ENCODE peak calls at places on chromosome 19, in five cellular contexts. Z is cardiac fibroblast, V is HEK293T, B is sigmoid colon, J is A172. T is an unnamed sample.

GRCh38 chr19:47723573-47723923 is 10.3 kb downstream of the EHD2 start:
- DNase-seq in Z (peak; percentile 93), V (no peak), B (peak; percentile 95), J (peak; percentile 67), T (no peak)

GRCh38 chr19:17683078-17683477 is 5.1 kb downstream of the UNC13A start:
- DNase-seq in Z (no peak), V (no peak), B (no peak), J (no peak), T (no peak)

GRCh38 chr19:46863818-46864629 is 3.2 kb downstream of the ARHGAP35 start:
- DNase-seq in Z (peak; percentile 86), V (no peak), B (peak; percentile 60), J (peak; percentile 55), T (peak; percentile 77)

GRCh38 chr19:3176715-3177501 is 1.7 kb upstream of the S1PR4 start:
- DNase-seq in Z (peak; percentile 17), V (no peak), B (no peak), J (peak; percentile 95), T (peak; percentile 79)

GRCh38 chr19:58204566-58204965 is 21.7 kb downstream of the ZNF274 start:
- DNase-seq in Z (no peak), V (no peak), B (no peak), J (no peak), T (no peak)

GRCh38 chr19:15138427-15138826 is 31.2 kb downstream of the SYDE1 start:
- DNase-seq in Z (no peak), V (no peak), B (no peak), J (no peak), T (no peak)

GRCh38 chr19:55640043-55640576 is 692 bp upstream of the ZNF580 start:
- DNase-seq in Z (peak; percentile 77), V (peak; percentile 70), B (peak; percentile 83), J (no peak), T (peak; percentile 74)

GRCh38 chr19:49851456-49852259 is 699 bp downstream of the PTOV1 start:
- DNase-seq in Z (no peak), V (peak; percentile 41), B (no peak), J (no peak), T (peak; percentile 66)

GRCh38 chr19:29537181-29537580 is 11.4 kb downstream of the VSTM2B start:
- DNase-seq in Z (no peak), V (no peak), B (peak; percentile 24), J (no peak), T (no peak)

GRCh38 chr19:13064092-13064489 is 38.6 kb downstream of the LYL1 start:
- DNase-seq in Z (no peak), V (no peak), B (no peak), J (no peak), T (no peak)

GRCh38 chr19:31408460-31409124 is 59.4 kb upstream of the TSHZ3 start:
- DNase-seq in Z (peak; percentile 97), V (no peak), B (no peak), J (peak; percentile 94), T (peak; percentile 86)

GRCh38 chr19:36013280-36014028 is 559 bp downstream of the ALKBH6 start:
- DNase-seq in Z (no peak), V (no peak), B (no peak), J (no peak), T (no peak)

GRCh38 chr19:4077800-4078683 is 11.3 kb upstream of the ZBTB7A start:
- DNase-seq in Z (peak; percentile 54), V (no peak), B (peak; percentile 89), J (no peak), T (peak; percentile 80)

GRCh38 chr19:46927106-46927505 is 66.3 kb downstream of the ARHGAP35 start:
- DNase-seq in Z (no peak), V (no peak), B (no peak), J (no peak), T (no peak)

GRCh38 chr19:17484520-17485180 is 14.3 kb downstream of the SLC27A1 start:
- DNase-seq in Z (no peak), V (no peak), B (no peak), J (no peak), T (no peak)

GRCh38 chr19:14561832-14562351 is 10.0 kb downstream of the NDUFB7 start:
- DNase-seq in Z (peak; percentile 26), V (no peak), B (no peak), J (peak; percentile 58), T (no peak)

GRCh38 chr19:3986260-3987041 is 1.2 kb upstream of the EEF2 start:
- DNase-seq in Z (peak; percentile 88), V (peak; percentile 33), B (no peak), J (peak; percentile 78), T (peak; percentile 73)

GRCh38 chr19:2507109-2507508 is 31.2 kb downstream of the GADD45B start:
- DNase-seq in Z (peak; percentile 69), V (peak; percentile 37), B (no peak), J (no peak), T (peak; percentile 35)

GRCh38 chr19:10238172-10238783 is 7.1 kb upstream of the S1PR2 start:
- DNase-seq in Z (peak; percentile 98), V (no peak), B (peak; percentile 92), J (no peak), T (peak; percentile 79)

GRCh38 chr19:40502647-40503046 is 35.8 kb downstream of the SPTBN4 start:
- DNase-seq in Z (peak; percentile 3), V (no peak), B (no peak), J (peak; percentile 14), T (no peak)

GRCh38 chr19:30662211-30662861 is 290.2 kb downstream of the ZNF536 start:
- DNase-seq in Z (no peak), V (no peak), B (no peak), J (peak; percentile 18), T (peak; percentile 51)

GRCh38 chr19:43575955-43576451 is 402 bp downstream of the PINLYP start:
- DNase-seq in Z (peak; percentile 4), V (no peak), B (no peak), J (no peak), T (no peak)